ENCODE peak calls at places on chromosomes 2 and 18, in seven cellular contexts. S, C, D, K, L, I and R are unnamed samples.

GRCh38 chr2:85924522-85924921 is 35.7 kb upstream of the ST3GAL5 start:
- DNase-seq in S (no peak), C (no peak), D (no peak), K (peak; percentile 51), L (no peak), I (peak; percentile 33), R (peak; percentile 75)

GRCh38 chr18:60905699-60906098 is 427.5 kb upstream of the CDH20 start:
- DNase-seq in S (no peak), C (peak; percentile 19), D (no peak), K (peak; percentile 77), L (no peak), I (peak; percentile 9), R (no peak)

GRCh38 chr18:64330161-64330560 is 181.3 kb upstream of the LINC00305 start:
- DNase-seq in S (no peak), C (no peak), D (no peak), K (no peak), L (no peak), I (no peak), R (no peak)

GRCh38 chr2:55842009-55842408 is 81.6 kb downstream of the EFEMP1 start:
- DNase-seq in S (no peak), C (no peak), D (no peak), K (peak; percentile 33), L (no peak), I (no peak), R (no peak)

GRCh38 chr2:170253721-170254230 is 75.8 kb downstream of the MYO3B start:
- DNase-seq in S (no peak), C (no peak), D (no peak), K (no peak), L (no peak), I (no peak), R (no peak)

GRCh38 chr2:74847075-74847858 is 13.3 kb downstream of the HK2 start:
- DNase-seq in S (no peak), C (no peak), D (no peak), K (no peak), L (no peak), I (no peak), R (no peak)

GRCh38 chr2:224908820-224909219 is 133.4 kb downstream of the DOCK10 start:
- DNase-seq in S (no peak), C (no peak), D (no peak), K (no peak), L (no peak), I (no peak), R (no peak)

GRCh38 chr2:230582851-230583283 is 129.8 kb upstream of the CAB39 start:
- DNase-seq in S (no peak), C (peak; percentile 64), D (no peak), K (peak; percentile 72), L (no peak), I (no peak), R (no peak)

GRCh38 chr2:9002637-9003365 is 683 bp downstream of the MBOAT2 start:
- DNase-seq in S (peak; percentile 17), C (no peak), D (no peak), K (peak; percentile 29), L (no peak), I (no peak), R (peak; percentile 16)

GRCh38 chr2:113910110-113910717 is 20.3 kb downstream of the ACTR3 start:
- DNase-seq in S (peak; percentile 69), C (no peak), D (no peak), K (peak; percentile 51), L (no peak), I (no peak), R (no peak)

GRCh38 chr18:36185901-36186460 is 1.3 kb upstream of the MOCOS start:
- DNase-seq in S (no peak), C (no peak), D (no peak), K (no peak), L (no peak), I (no peak), R (no peak)

GRCh38 chr2:72527424-72527823 is 298.4 kb downstream of the EXOC6B start:
- DNase-seq in S (no peak), C (no peak), D (no peak), K (no peak), L (no peak), I (no peak), R (no peak)

DNA sequence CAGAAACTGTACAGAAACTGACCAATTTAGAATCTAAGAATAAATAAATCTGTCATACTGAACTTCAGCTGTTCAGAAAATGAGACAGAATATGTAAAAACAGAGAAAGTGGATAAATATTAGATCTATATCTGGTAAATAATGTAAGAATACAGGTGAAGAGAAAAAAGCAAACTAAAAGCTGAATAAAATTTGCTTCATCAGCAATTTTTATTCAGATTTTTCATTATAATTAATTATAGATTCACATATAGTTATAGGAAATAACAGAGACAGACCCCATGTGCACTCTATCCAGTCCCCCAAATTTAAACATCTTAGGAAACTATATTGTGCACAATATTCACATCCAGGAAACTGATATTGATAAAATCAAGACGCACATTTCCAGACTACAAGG is 299.2 kb downstream of the EXOC6B start:
- DNase-seq in S (no peak), C (no peak), D (no peak), K (no peak), L (no peak), I (no peak), R (no peak)
- H3K27ac ChIP-seq in S (no peak overlapping the region), C (no peak overlapping the region), D (no peak overlapping the region), K (no peak overlapping the region), L (no peak overlapping the region), I (no peak overlapping the region), R (no peak overlapping the region)

GRCh38 chr2:176814274-176814673 is 398.3 kb upstream of the HNRNPA3 start:
- DNase-seq in S (no peak), C (no peak), D (no peak), K (no peak), L (no peak), I (no peak), R (no peak)

GRCh38 chr2:176818653-176819052 is 393.9 kb upstream of the HNRNPA3 start:
- DNase-seq in S (no peak), C (no peak), D (no peak), K (no peak), L (no peak), I (no peak), R (no peak)

GRCh38 chr2:176814740-176815367 is 397.7 kb upstream of the HNRNPA3 start:
- DNase-seq in S (no peak), C (no peak), D (no peak), K (peak; percentile 6), L (no peak), I (no peak), R (no peak)

GRCh38 chr2:176813526-176814179 is 398.9 kb upstream of the HNRNPA3 start:
- DNase-seq in S (no peak), C (no peak), D (no peak), K (no peak), L (no peak), I (no peak), R (no peak)

GRCh38 chr2:176817061-176817565 is 395.5 kb upstream of the HNRNPA3 start:
- DNase-seq in S (peak; percentile 42), C (no peak), D (no peak), K (no peak), L (no peak), I (no peak), R (no peak)
- TF ChIP-seq CTCF in S (no peak), C (peak; percentile 18), D (no peak), K (no peak), L (no peak), I (no peak), R (no peak)

GRCh38 chr2:111904726-111905476 is 6.5 kb downstream of the MERTK start:
- DNase-seq in S (no peak), C (no peak), D (no peak), K (no peak), L (no peak), I (peak; percentile 30), R (no peak)
- H3K27me3 ChIP-seq in S (no peaks in the 10 kb centered on the region), C (peaks cover 2% of the 10 kb centered on the region), D (peaks cover 13% of the 10 kb centered on the region), K (peaks cover 4% of the 10 kb centered on the region), L (no peaks in the 10 kb centered on the region), I (no peaks in the 10 kb centered on the region), R (peaks cover 2% of the 10 kb centered on the region)

GRCh38 chr2:88110830-88111229 is 17.0 kb downstream of the FABP1 start:
- DNase-seq in S (no peak), C (no peak), D (no peak), K (no peak), L (no peak), I (no peak), R (no peak)
- H3K27ac ChIP-seq in S (no peak overlapping the region), C (no peak overlapping the region), D (no peak overlapping the region), K (no peak overlapping the region), L (no peak overlapping the region), I (no peak overlapping the region), R (peak overlapping the region; percentile 16)

GRCh38 chr18:35040638-35040987 is 600 bp upstream of the MAPRE2 start:
- DNase-seq in S (no peak), C (no peak), D (no peak), K (no peak), L (no peak), I (no peak), R (no peak)

GRCh38 chr18:35042389-35043066 is 1.3 kb downstream of the MAPRE2 start:
- DNase-seq in S (peak; percentile 56), C (no peak), D (no peak), K (peak; percentile 26), L (no peak), I (no peak), R (no peak)

GRCh38 chr18:35041752-35042379 is 653 bp downstream of the MAPRE2 start:
- DNase-seq in S (peak; percentile 31), C (no peak), D (no peak), K (peak; percentile 23), L (no peak), I (no peak), R (no peak)

GRCh38 chr18:35039633-35040032 is 1.6 kb upstream of the MAPRE2 start:
- DNase-seq in S (no peak), C (peak; percentile 55), D (no peak), K (peak; percentile 46), L (no peak), I (no peak), R (peak; percentile 38)

DNA sequence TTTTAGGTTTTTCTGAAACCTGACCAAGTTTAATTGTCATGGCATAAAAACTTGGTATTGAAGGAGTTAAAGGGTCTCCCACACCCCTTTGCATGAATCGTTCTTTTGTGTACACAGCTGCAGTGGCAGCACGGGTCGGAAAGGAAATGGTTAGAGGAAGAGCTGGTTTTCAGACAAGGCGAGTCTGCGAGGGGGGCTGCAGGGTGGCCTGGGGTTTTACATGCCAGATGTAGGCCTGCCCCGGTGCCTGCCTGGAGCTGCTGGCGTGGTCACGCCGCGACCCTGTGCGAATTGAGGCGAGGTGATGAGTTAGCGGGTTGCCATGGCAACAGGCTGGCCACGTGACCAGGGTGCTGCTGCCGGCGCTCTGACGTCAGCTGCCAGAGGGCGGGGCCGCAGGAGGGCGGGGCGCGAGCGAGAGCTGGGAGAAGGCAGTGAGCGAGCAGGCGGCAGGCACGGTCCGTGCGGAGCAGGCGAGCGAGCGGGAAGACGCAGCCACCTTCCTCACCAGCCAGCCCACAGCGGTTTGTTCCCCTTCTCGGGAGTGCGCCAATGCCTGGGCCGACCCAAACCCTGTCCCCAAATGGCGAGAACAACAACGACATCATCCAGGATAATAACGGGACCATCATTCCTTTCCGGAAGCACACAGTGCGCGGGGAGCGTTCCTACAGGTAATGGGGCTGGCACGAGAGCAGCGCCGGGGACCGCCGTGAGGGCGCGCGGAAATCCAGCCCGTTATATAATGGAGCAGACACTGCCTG is at the start of gene MAPRE2:
- DNase-seq in S (peak; percentile 100), C (peak; percentile 96), D (peak; percentile 94), K (peak; percentile 96), L (peak; percentile 99), I (peak; percentile 99), R (peak; percentile 100)
- TF ChIP-seq CTCF in S (no peak), C (no peak), D (no peak), K (no peak), L (no peak), I (no peak), R (no peak)